ENCODE peak calls at places on chromosomes 12 and 14, in six cellular contexts. U is mesenchymal stem cell, Q is IMR-90, O is H1, D is neuronal stem cell, H is H9. A is an unnamed sample.

GRCh38 chr14:37843969-37844607 is 248.7 kb downstream of the TTC6 start:
- DNase-seq in U (no peak), Q (no peak), O (no peak), D (no peak), H (no peak), A (no peak)

GRCh38 chr12:3641428-3641883 is 111.5 kb downstream of the CRACR2A start:
- DNase-seq in U (peak), Q (peak), O (no peak), D (no peak), H (no peak), A (peak)

GRCh38 chr12:54437243-54437642 is 18.2 kb upstream of the ITGA5 start:
- DNase-seq in U (no peak), Q (no peak), O (no peak), D (no peak), H (no peak), A (no peak)

GRCh38 chr12:30822385-30823139 is 67.8 kb upstream of the CAPRIN2 start:
- DNase-seq in U (peak), Q (peak), O (no peak), D (peak), H (peak), A (no peak)

GRCh38 chr12:92898755-92899154 is 30.3 kb downstream of the EEA1 start:
- DNase-seq in U (peak), Q (peak), O (no peak), D (no peak), H (no peak), A (no peak)

GRCh38 chr14:37599527-37600368 is 4.3 kb downstream of the TTC6 start:
- DNase-seq in U (peak), Q (no peak), O (no peak), D (no peak), H (peak), A (no peak)

GRCh38 chr12:92036771-92037453 is 108.7 kb downstream of the BTG1 start:
- DNase-seq in U (peak), Q (peak), O (no peak), D (no peak), H (no peak), A (no peak)

GRCh38 chr12:124654666-124655316 is 87.4 kb upstream of the NCOR2 start:
- DNase-seq in U (no peak), Q (no peak), O (no peak), D (no peak), H (no peak), A (no peak)

GRCh38 chr12:90836689-90837088 is 118.3 kb downstream of the CCER1 start:
- DNase-seq in U (peak), Q (no peak), O (no peak), D (no peak), H (no peak), A (no peak)

GRCh38 chr14:34040765-34041164 is 89.9 kb upstream of the EGLN3 start:
- DNase-seq in U (no peak), Q (no peak), O (no peak), D (no peak), H (no peak), A (no peak)

GRCh38 chr12:89454080-89454848 is 70.3 kb downstream of the GALNT4 start:
- DNase-seq in U (peak), Q (no peak), O (no peak), D (no peak), H (peak), A (no peak)

GRCh38 chr12:99984271-99985128 is at the start of gene ANKS1B:
- DNase-seq in U (peak), Q (peak), O (peak), D (peak), H (peak), A (peak)

GRCh38 chr14:92945959-92946846 is 23.3 kb downstream of the CHGA start:
- DNase-seq in U (no peak), Q (peak), O (no peak), D (no peak), H (no peak), A (no peak)

GRCh38 chr14:80315681-80316080 is 104.4 kb upstream of the DIO2 start:
- DNase-seq in U (no peak), Q (peak), O (no peak), D (no peak), H (no peak), A (no peak)

GRCh38 chr14:22819191-22819988 is 4.2 kb upstream of the SLC7A7 start:
- DNase-seq in U (peak), Q (peak), O (no peak), D (no peak), H (peak), A (peak)

GRCh38 chr14:89365071-89365801 is 51.8 kb downstream of the FOXN3 start:
- DNase-seq in U (peak), Q (peak), O (no peak), D (no peak), H (no peak), A (peak)

DNA sequence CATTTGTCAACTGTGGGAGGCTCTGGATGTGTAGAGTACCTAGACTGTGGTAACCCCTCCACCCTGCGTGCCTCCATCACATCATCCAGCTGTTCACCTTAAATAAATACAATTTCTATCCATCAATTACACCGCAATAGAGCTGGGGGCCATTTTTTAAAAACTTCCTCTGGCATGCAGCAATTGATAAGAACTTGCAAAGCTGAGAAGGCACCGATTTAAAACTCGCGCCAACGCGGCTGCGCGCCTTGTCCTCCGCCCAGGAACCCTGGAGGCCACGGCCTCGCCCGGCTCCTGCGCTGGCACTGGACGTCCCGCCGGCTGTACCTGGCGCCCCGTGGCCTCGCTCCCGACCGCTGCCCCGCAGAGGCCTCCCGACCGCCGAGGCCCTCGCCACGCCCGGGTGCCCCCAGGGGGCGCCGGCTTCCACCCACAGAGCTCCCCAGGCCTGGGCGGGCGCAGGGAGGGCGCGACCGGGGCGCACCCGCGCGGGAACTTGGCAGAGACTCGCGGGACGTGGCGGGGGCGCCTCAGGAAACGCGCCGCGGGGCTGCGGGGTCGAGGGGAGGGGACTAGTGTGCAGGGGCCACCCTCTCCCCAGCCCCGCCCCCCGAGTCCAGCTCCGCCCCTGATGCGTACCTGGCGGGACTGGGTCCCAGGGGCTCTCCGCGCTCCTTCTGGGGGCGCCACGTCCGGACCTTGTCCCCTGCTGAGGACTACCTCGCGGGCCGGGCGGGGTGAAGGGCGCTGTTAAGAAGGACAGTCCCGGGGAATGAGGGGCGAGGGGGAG is 65.6 kb downstream of the TNFAIP2 start:
- DNase-seq in U (peak), Q (no peak), O (no peak), D (no peak), H (peak), A (peak)
- H2BK120ac ChIP-seq in U (peak), Q (no peak), O (no peak), D (no peak), H (no peak), A (no peak)

GRCh38 chr14:100589760-100590469 is 2.7 kb upstream of the BEGAIN start:
- DNase-seq in U (no peak), Q (no peak), O (no peak), D (no peak), H (no peak), A (no peak)
- H2AFZ ChIP-seq in U (no peak), Q (no peak), O (no peak), D (no peak), H (no peak), A (no peak)

GRCh38 chr12:66129934-66130266 is 650 bp downstream of the LLPH start:
- DNase-seq in U (peak), Q (no peak), O (no peak), D (no peak), H (no peak), A (peak)

GRCh38 chr12:66127695-66128094 is 2.9 kb downstream of the LLPH start:
- DNase-seq in U (peak), Q (peak), O (no peak), D (no peak), H (no peak), A (no peak)

GRCh38 chr12:66130267-66131066 is at the start of gene LLPH:
- DNase-seq in U (peak), Q (peak), O (peak), D (peak), H (peak), A (peak)

GRCh38 chr12:66132408-66132807 is 1.9 kb upstream of the LLPH start:
- DNase-seq in U (peak), Q (peak), O (peak), D (no peak), H (peak), A (no peak)

DNA sequence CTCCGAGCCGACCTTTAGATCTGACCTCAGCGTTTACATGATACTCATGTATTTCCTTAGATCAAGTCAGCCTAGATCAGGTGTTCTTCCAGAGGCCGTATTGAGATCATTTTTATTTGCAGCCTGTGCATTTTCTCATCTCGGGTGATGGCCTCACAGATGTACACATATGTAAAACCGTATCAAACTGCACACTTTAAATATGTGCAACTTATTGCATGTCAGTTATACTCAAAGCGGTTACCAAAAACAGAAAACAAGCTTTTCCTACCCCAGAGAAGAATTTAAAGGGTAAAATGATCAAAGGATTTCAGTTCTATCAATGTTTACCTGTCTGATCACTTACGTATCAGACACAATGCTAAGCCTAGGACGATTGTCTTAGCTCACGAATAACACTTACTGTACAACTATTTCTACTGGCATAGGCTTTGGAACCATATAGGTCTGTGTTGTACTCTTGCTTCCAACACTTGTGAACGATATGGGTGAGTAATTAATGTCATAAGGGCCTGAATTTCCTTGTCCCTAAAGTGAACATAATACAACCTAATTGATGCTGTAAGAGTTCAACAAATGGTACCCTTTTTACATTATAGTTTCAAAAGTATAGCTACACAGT is 628 bp upstream of the LLPH start:
- DNase-seq in U (no peak), Q (no peak), O (no peak), D (no peak), H (no peak), A (peak)
- H2BK120ac ChIP-seq in U (no peak), Q (peak), O (no peak), D (no peak), H (no peak), A (peak)

GRCh38 chr12:49854976-49855375 is 12.1 kb upstream of the BCDIN3D start:
- DNase-seq in U (no peak), Q (no peak), O (no peak), D (no peak), H (no peak), A (no peak)
- H2AFZ ChIP-seq in U (no peak), Q (no peak), O (no peak), D (no peak), H (no peak), A (no peak)